ENCODE peak calls at places on chromosomes 13 and 19, in eight cellular contexts. S, T, C, P, Z, N, L and K are unnamed samples.

GRCh38 chr19:16520074-16520973 is 21.9 kb downstream of the CHERP start:
- DNase-seq in S (no peak), T (no peak), C (no peak), P (no peak), Z (no peak), N (no peak), L (no peak), K (no peak)

GRCh38 chr13:44752184-44752583 is 176.1 kb upstream of the TSC22D1 start:
- DNase-seq in S (no peak), T (no peak), C (no peak), P (no peak), Z (no peak), N (no peak), L (no peak), K (no peak)

GRCh38 chr19:34373601-34374288 is 8.7 kb downstream of the GPI start:
- DNase-seq in S (no peak), T (no peak), C (no peak), P (no peak), Z (no peak), N (no peak), L (no peak), K (no peak)

GRCh38 chr13:104614746-104615145 is 1548.5 kb upstream of the SLC10A2 start:
- DNase-seq in S (no peak), T (no peak), C (no peak), P (no peak), Z (no peak), N (no peak), L (no peak), K (no peak)

GRCh38 chr19:17124025-17124424 is 48.4 kb downstream of the MYO9B start:
- DNase-seq in S (no peak), T (no peak), C (no peak), P (no peak), Z (no peak), N (no peak), L (no peak), K (no peak)

GRCh38 chr13:49300716-49301589 is 53.2 kb downstream of the CDADC1 start:
- DNase-seq in S (peak), T (peak), C (peak), P (peak), Z (no peak), N (peak), L (peak), K (no peak)

GRCh38 chr19:41001243-41001971 is 10.3 kb downstream of the CYP2B6 start:
- DNase-seq in S (no peak), T (no peak), C (no peak), P (no peak), Z (no peak), N (no peak), L (no peak), K (no peak)

GRCh38 chr13:104143760-104144406 is 1077.7 kb upstream of the SLC10A2 start:
- DNase-seq in S (no peak), T (no peak), C (no peak), P (peak), Z (no peak), N (no peak), L (no peak), K (no peak)

GRCh38 chr13:39577203-39577602 is 25.8 kb downstream of the LHFPL6 start:
- DNase-seq in S (no peak), T (no peak), C (no peak), P (no peak), Z (no peak), N (no peak), L (no peak), K (no peak)

GRCh38 chr13:40082644-40083043 is 427.2 kb downstream of the COG6 start:
- DNase-seq in S (no peak), T (no peak), C (peak), P (no peak), Z (no peak), N (no peak), L (no peak), K (no peak)

GRCh38 chr19:719636-720377 is 11.1 kb downstream of the PALM start:
- DNase-seq in S (no peak), T (no peak), C (no peak), P (peak), Z (no peak), N (no peak), L (no peak), K (no peak)

DNA sequence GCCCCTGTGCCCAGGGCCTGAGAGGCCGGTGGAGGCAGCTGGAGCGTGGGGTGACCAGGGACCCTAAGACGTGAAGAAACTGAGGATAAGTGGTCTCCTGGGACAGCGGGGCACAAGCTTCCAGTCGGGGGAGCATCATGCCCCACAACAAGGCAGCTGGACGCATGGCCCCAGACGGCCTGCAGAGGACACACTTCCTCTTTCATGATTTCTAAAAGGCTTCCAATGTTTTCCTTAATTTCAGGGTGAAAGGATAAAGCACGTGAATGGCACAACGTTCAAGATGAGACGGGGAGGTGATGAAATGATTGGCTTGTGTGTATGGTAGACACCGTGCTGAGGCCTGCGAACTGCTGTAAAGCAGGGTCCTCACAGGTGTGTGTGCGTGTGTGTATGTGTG is 20.2 kb upstream of the MYDGF start:
- DNase-seq in S (no peak), T (no peak), C (no peak), P (no peak), Z (no peak), N (no peak), L (no peak), K (no peak)
- TF ChIP-seq CTCF in S (no peak), T (no peak), C (no peak), P (no peak), Z (no peak), N (no peak), L (no peak), K (no peak)

GRCh38 chr19:53394522-53394973 is 401 bp upstream of the ZNF765 start:
- DNase-seq in S (no peak), T (peak), C (peak), P (peak), Z (peak), N (no peak), L (peak), K (peak)
- TF ChIP-seq CTCF in S (no peak), T (no peak), C (no peak), P (no peak), Z (no peak), N (no peak), L (peak), K (no peak)

DNA sequence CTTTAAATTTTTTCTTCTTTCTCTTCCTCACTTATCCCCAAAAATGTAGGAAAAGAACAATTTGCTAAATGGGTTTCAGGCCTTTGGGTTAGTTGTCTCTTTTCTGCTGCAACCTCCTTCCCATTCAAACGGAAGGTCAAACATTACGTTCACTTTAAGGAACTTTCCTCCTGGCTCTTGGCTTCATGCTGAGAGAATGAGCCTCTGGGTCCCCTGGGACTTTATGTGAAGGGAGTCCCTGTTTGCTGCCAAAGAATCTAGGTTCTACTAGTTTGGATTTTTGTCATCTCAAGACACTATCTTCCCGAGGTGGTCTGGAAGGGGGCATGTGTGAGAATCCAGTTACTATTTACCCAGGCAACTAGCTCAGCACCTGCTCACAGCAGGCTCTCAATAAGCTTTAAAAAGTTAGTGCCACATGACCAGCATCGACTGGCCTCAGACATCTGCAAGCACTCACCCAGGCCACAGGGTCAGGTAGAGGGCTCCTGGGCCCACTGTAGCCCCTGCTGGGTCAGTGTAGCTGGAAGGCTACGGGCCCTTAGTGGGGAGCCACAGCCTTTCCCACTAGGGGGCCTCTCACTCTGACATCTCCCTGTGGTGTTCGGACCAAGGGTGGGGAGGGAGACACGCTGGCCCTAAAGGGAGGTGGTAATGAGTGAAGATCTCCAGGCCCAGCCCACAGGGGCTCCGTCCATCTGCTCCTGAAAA is 40.5 kb downstream of the FAM124A start:
- DNase-seq in S (no peak), T (no peak), C (no peak), P (peak), Z (no peak), N (no peak), L (no peak), K (no peak)
- TF ChIP-seq CTCF in S (no peak), T (no peak), C (no peak), P (no peak), Z (no peak), N (peak), L (no peak), K (no peak)

DNA sequence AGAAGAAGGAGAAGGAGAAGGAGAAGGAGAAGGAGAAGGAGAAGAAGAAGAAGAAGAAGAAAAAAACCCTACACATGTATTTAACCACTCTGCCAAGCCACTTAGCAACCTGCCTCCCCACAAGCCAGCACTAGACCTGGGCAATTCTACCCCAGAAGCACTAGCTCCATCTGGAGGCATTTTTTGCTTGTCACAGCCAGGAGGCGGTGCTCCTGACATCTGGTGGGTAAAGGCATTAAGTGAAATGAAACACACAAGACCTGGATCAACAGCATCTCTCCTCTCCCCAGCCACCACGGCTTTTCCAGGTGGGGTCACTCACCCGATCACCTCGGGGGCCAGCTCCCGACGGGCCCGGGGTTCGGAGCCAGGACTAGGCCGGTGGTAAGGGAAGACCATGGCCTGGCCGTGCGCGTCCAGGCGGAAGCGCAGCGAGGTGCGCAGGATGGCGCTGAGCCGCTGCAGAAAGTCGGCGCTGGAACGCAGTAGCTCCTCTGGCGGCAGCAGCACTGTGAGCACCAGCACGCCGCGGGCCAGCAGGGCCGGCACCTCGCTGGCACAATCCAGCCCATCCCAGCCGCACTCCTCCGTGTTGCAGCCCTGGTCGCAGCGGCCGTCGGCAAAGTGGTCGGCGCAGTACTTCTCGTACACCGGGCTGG is 26.9 kb downstream of the NOTCH3 start:
- DNase-seq in S (no peak), T (no peak), C (no peak), P (no peak), Z (no peak), N (no peak), L (no peak), K (no peak)
- TF ChIP-seq CTCF in S (no peak), T (no peak), C (no peak), P (no peak), Z (no peak), N (peak), L (peak), K (peak)

GRCh38 chr13:96417956-96418355 is 328.0 kb downstream of the HS6ST3 start:
- DNase-seq in S (no peak), T (no peak), C (no peak), P (no peak), Z (no peak), N (no peak), L (no peak), K (no peak)

GRCh38 chr13:96426160-96426559 is 336.3 kb downstream of the HS6ST3 start:
- DNase-seq in S (no peak), T (no peak), C (no peak), P (no peak), Z (no peak), N (no peak), L (no peak), K (no peak)

GRCh38 chr13:96422002-96422401 is 332.1 kb downstream of the HS6ST3 start:
- DNase-seq in S (no peak), T (no peak), C (no peak), P (no peak), Z (no peak), N (no peak), L (no peak), K (no peak)

GRCh38 chr13:96421314-96421713 is 331.4 kb downstream of the HS6ST3 start:
- DNase-seq in S (no peak), T (no peak), C (no peak), P (no peak), Z (no peak), N (no peak), L (no peak), K (no peak)
- TF ChIP-seq CTCF in S (no peak), T (no peak), C (no peak), P (no peak), Z (no peak), N (no peak), L (no peak), K (no peak)

GRCh38 chr13:101453784-101454201 is 1.3 kb downstream of the ITGBL1 start:
- DNase-seq in S (no peak), T (no peak), C (no peak), P (no peak), Z (peak), N (peak), L (peak), K (no peak)
- TF ChIP-seq CTCF in S (no peak), T (peak), C (no peak), P (no peak), Z (peak), N (peak), L (peak), K (peak)

GRCh38 chr19:11659612-11660011 is 62.3 kb downstream of the ZNF627 start:
- DNase-seq in S (no peak), T (no peak), C (no peak), P (no peak), Z (no peak), N (peak), L (peak), K (no peak)
- TF ChIP-seq CTCF in S (no peak), T (peak), C (no peak), P (no peak), Z (no peak), N (peak), L (peak), K (peak)

GRCh38 chr13:98083507-98083906 is 59.4 kb upstream of the FARP1 start:
- DNase-seq in S (no peak), T (no peak), C (no peak), P (no peak), Z (no peak), N (peak), L (no peak), K (peak)
- TF ChIP-seq CTCF in S (no peak), T (no peak), C (no peak), P (no peak), Z (no peak), N (no peak), L (no peak), K (peak)

DNA sequence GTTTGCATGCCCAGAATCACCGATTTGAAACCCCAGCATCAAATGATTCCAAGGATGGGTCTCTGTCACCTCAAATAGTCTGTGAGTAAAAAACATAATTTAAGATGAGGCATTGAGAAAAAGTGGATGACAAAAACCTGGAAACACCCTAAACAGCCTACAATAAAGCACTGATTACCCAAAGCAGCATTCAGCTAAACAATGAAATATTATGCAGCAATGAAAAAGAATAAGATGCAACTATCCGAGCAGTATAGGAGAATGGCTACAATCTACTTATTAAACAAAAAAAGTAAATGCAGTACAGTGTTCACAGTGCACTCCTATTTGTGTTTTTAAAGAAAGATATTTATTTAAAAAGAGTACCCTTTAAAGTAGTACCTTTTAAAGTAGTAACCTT is 7.7 kb upstream of the RFX2 start:
- DNase-seq in S (no peak), T (no peak), C (no peak), P (no peak), Z (no peak), N (no peak), L (no peak), K (no peak)
- TF ChIP-seq CTCF in S (no peak), T (no peak), C (no peak), P (no peak), Z (no peak), N (no peak), L (no peak), K (no peak)

GRCh38 chr19:46759817-46760333 is 13.6 kb upstream of the STRN4 start:
- DNase-seq in S (no peak), T (no peak), C (no peak), P (no peak), Z (peak), N (peak), L (no peak), K (peak)
- TF ChIP-seq CTCF in S (no peak), T (no peak), C (no peak), P (no peak), Z (no peak), N (no peak), L (no peak), K (no peak)